ENCODE peak calls at places on chromosomes 7 and 10, in six cellular contexts. Y is right lobe of liver, M is IMR-90, Q is neural progenitor cell, H is cardiac fibroblast, V is fibroblast of pulmonary artery. E is an unnamed sample.

GRCh38 chr10:114388275-114388674 is 16.0 kb downstream of the AFAP1L2 start:
- DNase-seq in V (no peak), H (no peak), Q (no peak), M (no peak), Y (no peak), E (no peak)

GRCh38 chr7:22445140-22445722 is 54.8 kb downstream of the STEAP1B start:
- DNase-seq in M (peak), V (peak), H (peak), Q (peak), Y (no peak), E (no peak)

GRCh38 chr7:50409856-50410468 is 40.2 kb downstream of the FIGNL1 start:
- DNase-seq in V (no peak), M (no peak), H (no peak), Q (no peak), Y (no peak), E (no peak)

GRCh38 chr7:3370068-3370704 is 69.1 kb downstream of the SDK1 start:
- DNase-seq in Y (no peak), H (no peak), Q (no peak), M (no peak), V (no peak), E (no peak)

GRCh38 chr7:100614308-100614861 is 2.0 kb downstream of the MOSPD3 start:
- DNase-seq in Y (no peak), Q (no peak), H (no peak), V (no peak), M (no peak), E (peak)

GRCh38 chr10:4246881-4247358 is 461.9 kb upstream of the KLF6 start:
- DNase-seq in Q (no peak), H (peak), M (peak), V (peak), Y (no peak), E (peak)

GRCh38 chr10:4315529-4315928 is 510.5 kb upstream of the AKR1E2 start:
- DNase-seq in H (peak), V (peak), M (peak), Q (no peak), Y (no peak), E (peak)

GRCh38 chr7:19369806-19370205 is 224.6 kb upstream of the FERD3L start:
- DNase-seq in H (no peak), Y (no peak), M (no peak), Q (no peak), V (no peak), E (no peak)

GRCh38 chr7:100099452-100099851 is 1.7 kb downstream of the MCM7 start:
- DNase-seq in H (no peak), Y (no peak), Q (peak), V (no peak), M (no peak), E (no peak)

GRCh38 chr10:37563715-37564108 is 293.7 kb downstream of the ZNF248 start:
- DNase-seq in Q (no peak), H (no peak), Y (no peak), V (no peak), M (no peak), E (no peak)

GRCh38 chr10:119537953-119538630 is 4.4 kb downstream of the RGS10 start:
- DNase-seq in Q (no peak), H (no peak), V (no peak), Y (no peak), M (no peak), E (no peak)

GRCh38 chr10:99276848-99277486 is 41.3 kb upstream of the HPSE2 start:
- DNase-seq in H (peak), M (peak), V (peak), Q (peak), Y (no peak), E (peak)

DNA sequence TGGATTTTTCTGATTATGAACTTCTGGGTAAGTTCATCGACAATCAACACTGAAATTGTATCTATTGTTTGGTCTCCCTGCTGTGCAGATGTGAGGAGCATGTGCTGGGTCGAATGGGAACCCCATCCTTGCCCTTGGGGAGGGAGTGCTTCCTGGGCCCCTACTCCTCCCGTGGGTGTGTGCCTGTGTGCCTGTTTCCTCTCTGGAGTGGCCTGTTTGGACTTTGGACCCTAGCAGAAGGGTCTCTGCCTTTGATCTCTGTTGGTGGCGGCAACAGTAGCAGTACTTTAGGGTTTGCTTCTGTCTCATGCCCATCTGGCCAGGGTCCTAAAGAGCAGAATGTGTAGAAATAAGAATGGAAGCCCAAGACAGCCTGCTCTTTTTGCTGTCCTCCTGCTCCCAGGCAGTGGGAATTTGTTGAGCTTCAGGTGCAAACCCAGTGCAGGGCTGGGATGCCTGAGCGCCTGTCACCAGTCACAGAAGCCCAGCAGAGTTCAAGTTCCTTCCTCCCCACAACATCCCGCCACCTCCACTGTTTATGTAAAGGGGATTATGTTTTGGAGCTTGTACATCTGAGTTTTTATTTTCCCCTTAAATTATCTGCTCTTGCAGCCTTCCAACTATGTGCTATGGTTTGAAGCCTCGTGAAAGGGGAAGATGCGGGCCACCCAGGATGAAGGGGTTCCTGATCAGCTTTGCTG is 1.5 kb upstream of the TACR2 start:
- DNase-seq in M (no peak), Y (no peak), V (no peak), H (no peak), Q (no peak), E (no peak)
- H3K4me3 ChIP-seq in M (no peak), Y (no peak), V (no peak), H (no peak), Q (no peak), E (no peak)

GRCh38 chr10:61284222-61284890 is 168.8 kb downstream of the TMEM26 start:
- DNase-seq in M (peak), Q (peak), H (peak), V (peak), Y (no peak), E (peak)
- TF ChIP-seq CTCF in M (peak), Q (peak), H (peak), V (peak), Y (peak), E (peak)

DNA sequence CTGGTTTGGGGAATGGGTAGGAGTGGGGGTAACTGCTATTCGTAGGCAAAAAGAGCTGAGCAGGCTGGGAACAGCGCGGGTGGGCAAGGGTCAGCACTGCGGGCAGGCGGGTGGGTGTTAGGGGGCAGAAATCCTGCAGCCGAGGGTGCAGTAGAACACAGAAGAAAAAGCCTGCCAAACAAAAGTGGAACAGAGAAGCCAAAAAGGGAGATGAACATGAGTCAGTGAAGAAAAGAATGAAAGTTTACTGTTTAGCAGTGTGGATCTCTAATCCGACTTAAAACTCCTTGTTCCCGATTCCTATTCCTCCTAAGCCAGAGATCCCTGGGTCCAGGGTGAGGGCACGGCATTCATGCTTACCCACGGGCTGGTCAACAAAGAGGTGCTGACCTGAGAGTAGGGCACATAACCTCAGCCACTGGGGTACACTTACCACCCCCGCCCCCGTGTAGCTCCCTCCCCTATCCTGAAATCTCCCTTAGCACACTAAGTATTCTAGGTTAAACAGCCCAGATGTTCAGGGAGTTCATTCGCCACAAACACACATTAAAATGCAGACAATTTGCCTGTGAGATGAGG is 27.1 kb downstream of the PRSS2 start:
- DNase-seq in V (no peak), M (no peak), Q (peak), Y (no peak), H (no peak), E (no peak)
- H3K4me3 ChIP-seq in V (peak), M (no peak), Q (peak), Y (peak), H (peak), E (peak)

GRCh38 chr10:21533577-21534475 is at the start of gene MLLT10:
- DNase-seq in M (peak), Q (peak), Y (peak), H (peak), V (peak), E (peak)
- TF ChIP-seq CTCF in M (peak), Q (peak), Y (peak), H (peak), V (peak), E (peak)

DNA sequence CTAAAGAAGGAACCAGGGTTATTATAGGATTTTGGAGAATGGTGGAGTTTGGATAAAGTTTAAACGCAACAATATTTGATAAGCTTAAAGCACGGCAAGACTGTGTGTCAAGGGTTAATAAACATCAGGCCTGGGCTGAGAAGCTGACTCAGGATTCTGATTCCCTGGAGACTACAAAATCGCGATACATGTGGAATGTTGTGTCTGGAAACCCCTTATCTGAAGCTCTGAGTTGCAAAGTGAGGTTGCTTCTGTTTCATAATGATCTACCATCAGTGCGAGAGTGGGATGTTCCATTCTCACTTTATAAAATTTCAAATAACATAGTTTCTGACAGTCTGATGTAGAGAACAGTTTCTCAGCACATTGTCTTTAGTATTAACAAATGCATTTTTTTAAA is 7.8 kb downstream of the C1GALT1 start:
- DNase-seq in H (peak), Y (no peak), V (peak), M (peak), Q (no peak), E (peak)
- H3K4me3 ChIP-seq in H (no peak), Y (no peak), V (peak), M (no peak), Q (no peak), E (no peak)